ENCODE peak calls at places on chromosomes 2 and 18, in six cellular contexts. E is ascending aorta; H is mesothelial cell of epicardium; P is stimulated activated CD4-positive, alpha-beta T cell treated with anti-CD3 and anti-CD28 coated beads, Interleukin-12 subunit alpha, Interleukin-12 subunit beta, amount 100 ng/mL, for 24 hours; Y is tibial artery; D is pancreas. L is an unnamed sample.

GRCh38 chr2:37652199-37652640 is 19.2 kb downstream of the CDC42EP3 start:
- DNase-seq in E (no peak), H (no peak), P (no peak), Y (no peak), D (no peak), L (peak; percentile 51)

GRCh38 chr2:42840760-42841159 is 48.4 kb upstream of the HAAO start:
- DNase-seq in E (peak; percentile 52), H (peak; percentile 34), P (no peak), Y (no peak), D (no peak), L (no peak)

GRCh38 chr2:162092656-162093556 is 18.9 kb upstream of the DPP4 start:
- DNase-seq in E (peak; percentile 69), H (no peak), P (no peak), Y (peak; percentile 61), D (no peak), L (peak; percentile 97)

GRCh38 chr2:236317938-236318396 is 53.8 kb upstream of the ASB18 start:
- DNase-seq in E (no peak), H (no peak), P (no peak), Y (no peak), D (no peak), L (no peak)

GRCh38 chr18:48796491-48797205 is 154.1 kb downstream of the SMAD7 start:
- DNase-seq in E (peak; percentile 51), H (no peak), P (no peak), Y (peak; percentile 11), D (no peak), L (no peak)

GRCh38 chr2:169141713-169142352 is 72.5 kb downstream of the DHRS9 start:
- DNase-seq in E (peak; percentile 72), H (peak; percentile 49), P (peak; percentile 24), Y (peak; percentile 43), D (no peak), L (peak; percentile 80)

GRCh38 chr2:71620851-71621251 is 167.5 kb downstream of the DYSF start:
- DNase-seq in E (peak; percentile 52), H (peak; percentile 25), P (no peak), Y (no peak), D (no peak), L (no peak)

GRCh38 chr18:49096021-49096420 is 145.3 kb upstream of the SMAD7 start:
- DNase-seq in E (no peak), H (no peak), P (no peak), Y (no peak), D (no peak), L (no peak)

GRCh38 chr2:85851253-85851955 is 37.4 kb downstream of the ST3GAL5 start:
- DNase-seq in E (peak; percentile 71), H (no peak), P (no peak), Y (no peak), D (no peak), L (no peak)

GRCh38 chr2:109214651-109215371 is 85.8 kb downstream of the SH3RF3 start:
- DNase-seq in E (peak; percentile 60), H (no peak), P (no peak), Y (no peak), D (no peak), L (no peak)